ENCODE peak calls at places on chromosomes 4 and X, in five cellular contexts. One of them, this sample, is unnamed.
A peak's percentile ranks its signal among the peaks of the same experiment; 100 is the strongest.

GRCh38 chr4:111064342-111064993 is 441.6 kb upstream of the PITX2 start:
- DNase-seq in uterus: no peak
- DNase-seq in ascending aorta: no peak
- DNase-seq in CD4-positive, alpha-beta T cell: no peak
- DNase-seq in neural progenitor cell: no peak
- DNase-seq in this sample: no peak

GRCh38 chr4:173547889-173548288 is 17.9 kb upstream of the HAND2 start:
- DNase-seq in ascending aorta: no peak
- DNase-seq in uterus: no peak
- DNase-seq in CD4-positive, alpha-beta T cell: no peak
- DNase-seq in neural progenitor cell: no peak
- DNase-seq in this sample: no peak

GRCh38 chr4:55008166-55009056 is 117.0 kb downstream of the KDR start:
- DNase-seq in neural progenitor cell: peak; percentile 12
- DNase-seq in uterus: no peak
- DNase-seq in CD4-positive, alpha-beta T cell: no peak
- DNase-seq in ascending aorta: no peak
- DNase-seq in this sample: no peak

GRCh38 chr4:119493419-119493818 is 135.2 kb downstream of the PDE5A start:
- DNase-seq in CD4-positive, alpha-beta T cell: no peak
- DNase-seq in neural progenitor cell: no peak
- DNase-seq in ascending aorta: no peak
- DNase-seq in uterus: no peak
- DNase-seq in this sample: no peak

GRCh38 chr4:174340714-174341113 is 57.0 kb downstream of the CEP44 start:
- DNase-seq in uterus: no peak
- DNase-seq in CD4-positive, alpha-beta T cell: no peak
- DNase-seq in ascending aorta: no peak
- DNase-seq in neural progenitor cell: no peak
- DNase-seq in this sample: no peak

GRCh38 chr4:80094191-80094590 is 21.2 kb upstream of the ANTXR2 start:
- DNase-seq in uterus: no peak
- DNase-seq in ascending aorta: no peak
- DNase-seq in CD4-positive, alpha-beta T cell: no peak
- DNase-seq in neural progenitor cell: no peak
- DNase-seq in this sample: no peak

GRCh38 chr4:111689214-111689613 is 456.0 kb upstream of the FAM241A start:
- DNase-seq in CD4-positive, alpha-beta T cell: no peak
- DNase-seq in ascending aorta: no peak
- DNase-seq in uterus: peak; percentile 42
- DNase-seq in neural progenitor cell: no peak
- DNase-seq in this sample: no peak

GRCh38 chr4:112651641-112652040 is 14.7 kb downstream of the LARP7 start:
- DNase-seq in CD4-positive, alpha-beta T cell: no peak
- DNase-seq in ascending aorta: no peak
- DNase-seq in uterus: no peak
- DNase-seq in neural progenitor cell: no peak
- DNase-seq in this sample: no peak

GRCh38 chr4:39702716-39703115 is 4.8 kb downstream of the UBE2K start:
- DNase-seq in CD4-positive, alpha-beta T cell: no peak
- DNase-seq in ascending aorta: no peak
- DNase-seq in neural progenitor cell: no peak
- DNase-seq in uterus: no peak
- DNase-seq in this sample: no peak

GRCh38 chrX:110442631-110443030 is 84.0 kb downstream of the RTL9 start:
- DNase-seq in ascending aorta: no peak
- DNase-seq in CD4-positive, alpha-beta T cell: no peak
- DNase-seq in uterus: no peak
- DNase-seq in neural progenitor cell: peak; percentile 58
- DNase-seq in this sample: no peak

GRCh38 chr4:141913928-141914327 is 277.5 kb downstream of the IL15 start:
- DNase-seq in uterus: no peak
- DNase-seq in neural progenitor cell: no peak
- DNase-seq in ascending aorta: no peak
- DNase-seq in CD4-positive, alpha-beta T cell: no peak
- DNase-seq in this sample: no peak

GRCh38 chr4:57064811-57065711 is 45.1 kb downstream of the IGFBP7 start:
- DNase-seq in ascending aorta: peak; percentile 78
- DNase-seq in neural progenitor cell: no peak
- DNase-seq in uterus: peak; percentile 72
- DNase-seq in CD4-positive, alpha-beta T cell: no peak
- DNase-seq in this sample: no peak

GRCh38 chr4:16582036-16582435 is 316.4 kb downstream of the LDB2 start:
- DNase-seq in CD4-positive, alpha-beta T cell: no peak
- DNase-seq in ascending aorta: no peak
- DNase-seq in uterus: no peak
- DNase-seq in neural progenitor cell: no peak
- DNase-seq in this sample: no peak

GRCh38 chr4:76226418-76226817 is 12.8 kb upstream of the SCARB2 start:
- DNase-seq in ascending aorta: no peak
- DNase-seq in neural progenitor cell: no peak
- DNase-seq in uterus: no peak
- DNase-seq in CD4-positive, alpha-beta T cell: no peak
- DNase-seq in this sample: no peak

GRCh38 chr4:5810151-5810550 is 82.7 kb downstream of the CRMP1 start:
- DNase-seq in ascending aorta: no peak
- DNase-seq in CD4-positive, alpha-beta T cell: no peak
- DNase-seq in neural progenitor cell: no peak
- DNase-seq in uterus: no peak
- DNase-seq in this sample: no peak

GRCh38 chr4:7803992-7804758 is 135.5 kb downstream of the AFAP1 start:
- DNase-seq in uterus: peak; percentile 87
- DNase-seq in ascending aorta: peak; percentile 93
- DNase-seq in neural progenitor cell: peak; percentile 89
- DNase-seq in CD4-positive, alpha-beta T cell: peak; percentile 82
- DNase-seq in this sample: peak; percentile 56

GRCh38 chr4:3767569-3768288 is 1.5 kb downstream of the ADRA2C start:
- DNase-seq in ascending aorta: no peak
- DNase-seq in CD4-positive, alpha-beta T cell: no peak
- DNase-seq in uterus: no peak
- DNase-seq in neural progenitor cell: peak; percentile 83
- DNase-seq in this sample: no peak

GRCh38 chr4:98113005-98113404 is 30.3 kb downstream of the STPG2 start:
- DNase-seq in ascending aorta: no peak
- DNase-seq in uterus: no peak
- DNase-seq in neural progenitor cell: peak; percentile 69
- DNase-seq in CD4-positive, alpha-beta T cell: no peak
- DNase-seq in this sample: peak; percentile 26

GRCh38 chr4:3437582-3437936 is 4.2 kb upstream of the HGFAC start:
- DNase-seq in neural progenitor cell: no peak
- DNase-seq in uterus: no peak
- DNase-seq in CD4-positive, alpha-beta T cell: no peak
- DNase-seq in ascending aorta: no peak
- DNase-seq in this sample: no peak

GRCh38 chr4:80138556-80139538 is 58.5 kb upstream of the PRDM8 start:
- DNase-seq in uterus: no peak
- DNase-seq in neural progenitor cell: no peak
- DNase-seq in ascending aorta: no peak
- DNase-seq in CD4-positive, alpha-beta T cell: peak; percentile 32
- DNase-seq in this sample: no peak

GRCh38 chrX:22629105-22629725 is 356.5 kb downstream of the CBLL2 start:
- DNase-seq in neural progenitor cell: no peak
- DNase-seq in uterus: no peak
- DNase-seq in CD4-positive, alpha-beta T cell: no peak
- DNase-seq in ascending aorta: no peak
- DNase-seq in this sample: no peak

GRCh38 chr4:93776386-93777080 is 52.0 kb upstream of the ATOH1 start:
- DNase-seq in ascending aorta: no peak
- DNase-seq in neural progenitor cell: no peak
- DNase-seq in uterus: no peak
- DNase-seq in CD4-positive, alpha-beta T cell: no peak
- DNase-seq in this sample: no peak

GRCh38 chr4:36351082-36351666 is 69.8 kb downstream of the DTHD1 start:
- DNase-seq in uterus: no peak
- DNase-seq in ascending aorta: peak; percentile 72
- DNase-seq in CD4-positive, alpha-beta T cell: peak; percentile 65
- DNase-seq in neural progenitor cell: peak; percentile 70
- DNase-seq in this sample: peak; percentile 35

GRCh38 chrX:10387011-10387410 is 230.2 kb downstream of the CLCN4 start:
- DNase-seq in CD4-positive, alpha-beta T cell: no peak
- DNase-seq in uterus: no peak
- DNase-seq in neural progenitor cell: no peak
- DNase-seq in ascending aorta: no peak
- DNase-seq in this sample: no peak

GRCh38 chr4:23890369-23891063 is 669 bp upstream of the PPARGC1A start:
- DNase-seq in uterus: no peak
- DNase-seq in CD4-positive, alpha-beta T cell: no peak
- DNase-seq in ascending aorta: no peak
- DNase-seq in neural progenitor cell: peak; percentile 9
- DNase-seq in this sample: no peak

GRCh38 chrX:54045563-54046228 is 1.4 kb upstream of the PHF8 start:
- DNase-seq in neural progenitor cell: peak; percentile 7
- DNase-seq in CD4-positive, alpha-beta T cell: no peak
- DNase-seq in ascending aorta: no peak
- DNase-seq in uterus: no peak
- DNase-seq in this sample: no peak

GRCh38 chr4:142434519-142435224 is 411.4 kb downstream of the INPP4B start:
- DNase-seq in uterus: no peak
- DNase-seq in ascending aorta: no peak
- DNase-seq in neural progenitor cell: no peak
- DNase-seq in CD4-positive, alpha-beta T cell: no peak
- DNase-seq in this sample: no peak

GRCh38 chr4:100894339-100894870 is 376.6 kb upstream of the EMCN start:
- DNase-seq in uterus: no peak
- DNase-seq in ascending aorta: no peak
- DNase-seq in CD4-positive, alpha-beta T cell: no peak
- DNase-seq in neural progenitor cell: no peak
- DNase-seq in this sample: no peak

GRCh38 chr4:69122476-69122875 is 26.2 kb downstream of the UGT2B7 start:
- DNase-seq in CD4-positive, alpha-beta T cell: no peak
- DNase-seq in ascending aorta: no peak
- DNase-seq in uterus: no peak
- DNase-seq in neural progenitor cell: no peak
- DNase-seq in this sample: no peak

GRCh38 chr4:69124941-69125340 is 28.7 kb downstream of the UGT2B7 start:
- DNase-seq in neural progenitor cell: no peak
- DNase-seq in CD4-positive, alpha-beta T cell: no peak
- DNase-seq in uterus: no peak
- DNase-seq in ascending aorta: no peak
- DNase-seq in this sample: no peak

GRCh38 chr4:69120869-69121268 is 24.6 kb downstream of the UGT2B7 start:
- DNase-seq in CD4-positive, alpha-beta T cell: no peak
- DNase-seq in ascending aorta: no peak
- DNase-seq in uterus: no peak
- DNase-seq in neural progenitor cell: no peak
- DNase-seq in this sample: no peak

DNA sequence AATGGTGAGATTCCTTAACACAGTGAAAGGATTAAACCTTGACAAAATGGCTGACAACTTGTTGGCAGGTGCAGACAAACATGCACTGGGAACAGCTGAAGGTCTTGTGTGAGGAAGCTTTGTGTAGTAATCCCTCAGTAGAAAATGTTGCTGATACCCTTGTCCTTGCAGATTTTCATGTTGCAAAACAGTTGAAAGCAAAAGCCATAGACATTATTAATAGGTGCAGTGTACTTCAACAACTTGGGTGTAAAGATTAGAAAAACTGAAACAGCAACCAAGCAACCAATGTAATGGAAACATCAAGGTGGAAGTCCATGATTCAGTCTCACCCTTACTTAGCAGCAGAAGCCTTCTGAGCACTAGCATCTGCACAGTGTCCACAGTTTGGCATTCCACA is 29.8 kb downstream of the UGT2B7 start:
- DNase-seq in ascending aorta: no peak
- DNase-seq in uterus: no peak
- DNase-seq in neural progenitor cell: no peak
- DNase-seq in CD4-positive, alpha-beta T cell: no peak
- DNase-seq in this sample: no peak
- H3K27ac ChIP-seq in ascending aorta: no peak overlapping the region
- H3K27ac ChIP-seq in uterus: no peak overlapping the region
- H3K27ac ChIP-seq in neural progenitor cell: no peak overlapping the region
- H3K27ac ChIP-seq in CD4-positive, alpha-beta T cell: no peak overlapping the region
- H3K27ac ChIP-seq in this sample: no peak overlapping the region

GRCh38 chr4:153539058-153539826 is 73.1 kb downstream of the TMEM131L start:
- DNase-seq in CD4-positive, alpha-beta T cell: no peak
- DNase-seq in ascending aorta: no peak
- DNase-seq in neural progenitor cell: no peak
- DNase-seq in uterus: no peak
- DNase-seq in this sample: no peak

GRCh38 chr4:153537493-153537960 is 71.4 kb downstream of the TMEM131L start:
- DNase-seq in neural progenitor cell: no peak
- DNase-seq in ascending aorta: no peak
- DNase-seq in uterus: no peak
- DNase-seq in CD4-positive, alpha-beta T cell: no peak
- DNase-seq in this sample: no peak

GRCh38 chr4:153541426-153542096 is 75.4 kb downstream of the TMEM131L start:
- DNase-seq in uterus: no peak
- DNase-seq in neural progenitor cell: no peak
- DNase-seq in ascending aorta: no peak
- DNase-seq in CD4-positive, alpha-beta T cell: no peak
- DNase-seq in this sample: no peak

GRCh38 chr4:153535735-153536494 is 69.8 kb downstream of the TMEM131L start:
- DNase-seq in uterus: no peak
- DNase-seq in neural progenitor cell: peak; percentile 39
- DNase-seq in CD4-positive, alpha-beta T cell: no peak
- DNase-seq in ascending aorta: no peak
- DNase-seq in this sample: no peak

DNA sequence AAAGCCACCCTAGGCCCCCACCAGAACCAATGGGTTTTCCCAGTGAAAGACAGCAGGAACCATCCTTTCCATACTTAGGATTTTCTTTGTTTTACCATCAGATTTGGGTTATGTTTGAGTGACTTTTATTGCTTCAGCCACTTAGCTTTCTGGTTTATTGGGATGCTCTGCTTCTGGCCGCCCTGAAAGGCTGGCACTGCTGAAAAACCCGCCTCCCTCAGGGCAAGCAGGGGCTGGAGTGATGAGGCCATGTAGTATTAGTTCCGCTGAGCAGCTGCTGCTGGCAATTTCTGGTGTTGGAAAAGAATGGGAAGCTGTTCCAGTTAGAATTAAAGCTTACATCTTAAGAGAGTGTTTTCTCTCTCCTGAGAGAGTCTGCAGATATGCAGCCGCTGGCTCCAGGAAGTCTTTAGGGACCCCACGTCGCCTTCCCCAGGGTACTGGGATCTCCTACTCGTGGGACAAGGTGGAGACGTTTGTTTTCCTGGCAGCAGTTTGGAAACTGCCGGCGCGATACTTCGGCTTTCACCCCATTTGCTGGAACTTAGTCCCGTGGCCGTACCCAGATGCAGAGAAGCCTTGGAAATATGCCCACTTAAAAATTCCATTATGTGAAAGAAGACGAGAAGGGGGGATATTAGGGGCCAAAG is 72.4 kb downstream of the TMEM131L start:
- DNase-seq in uterus: peak; percentile 41
- DNase-seq in CD4-positive, alpha-beta T cell: no peak
- DNase-seq in neural progenitor cell: no peak
- DNase-seq in ascending aorta: peak; percentile 73
- DNase-seq in this sample: peak; percentile 31
- H3K27ac ChIP-seq in uterus: peak overlapping the region; percentile 63
- H3K27ac ChIP-seq in CD4-positive, alpha-beta T cell: no peak overlapping the region
- H3K27ac ChIP-seq in neural progenitor cell: peak overlapping the region; percentile 10
- H3K27ac ChIP-seq in ascending aorta: peak overlapping the region; percentile 69
- H3K27ac ChIP-seq in this sample: peak overlapping the region; percentile 57

GRCh38 chrX:123807825-123808416 is 51.9 kb upstream of the XIAP start:
- DNase-seq in ascending aorta: no peak
- DNase-seq in neural progenitor cell: no peak
- DNase-seq in uterus: no peak
- DNase-seq in CD4-positive, alpha-beta T cell: no peak
- DNase-seq in this sample: no peak
- H3K27ac ChIP-seq in ascending aorta: no peak overlapping the region
- H3K27ac ChIP-seq in neural progenitor cell: no peak overlapping the region
- H3K27ac ChIP-seq in uterus: no peak overlapping the region
- H3K27ac ChIP-seq in CD4-positive, alpha-beta T cell: no peak overlapping the region
- H3K27ac ChIP-seq in this sample: no peak overlapping the region

GRCh38 chr4:138834029-138834428 is 181.6 kb upstream of the NOCT start:
- DNase-seq in neural progenitor cell: no peak
- DNase-seq in uterus: no peak
- DNase-seq in CD4-positive, alpha-beta T cell: no peak
- DNase-seq in ascending aorta: no peak
- DNase-seq in this sample: no peak
- H3K27ac ChIP-seq in neural progenitor cell: no peak overlapping the region
- H3K27ac ChIP-seq in uterus: no peak overlapping the region
- H3K27ac ChIP-seq in CD4-positive, alpha-beta T cell: no peak overlapping the region
- H3K27ac ChIP-seq in ascending aorta: no peak overlapping the region
- H3K27ac ChIP-seq in this sample: no peak overlapping the region